ENCODE peak calls at places on chromosomes 11 and 22, in ten cellular contexts. One of them, this sample, is unnamed.

GRCh38 chr11:65225284-65226102 is 36.3 kb upstream of the POLA2 start:
- DNase-seq in cortex of kidney: no peak
- DNase-seq in choroid plexus epithelial cell: peak; percentile 74
- DNase-seq in GM19239: peak; percentile 61
- DNase-seq in NCI-H446 treated with DMSO at 0.1 percent for 48 hours: no peak
- DNase-seq in AG09319: peak; percentile 22
- DNase-seq in head of caudate nucleus: peak; percentile 32
- DNase-seq in IMR-90: peak; percentile 52
- DNase-seq in Peyer's patch: peak; percentile 64
- DNase-seq in brain pericyte: no peak
- DNase-seq in this sample: peak; percentile 48

GRCh38 chr11:82059505-82059904 is 674.2 kb downstream of the FAM181B start:
- DNase-seq in cortex of kidney: no peak
- DNase-seq in choroid plexus epithelial cell: no peak
- DNase-seq in GM19239: no peak
- DNase-seq in NCI-H446 treated with DMSO at 0.1 percent for 48 hours: no peak
- DNase-seq in AG09319: no peak
- DNase-seq in head of caudate nucleus: no peak
- DNase-seq in IMR-90: no peak
- DNase-seq in Peyer's patch: no peak
- DNase-seq in brain pericyte: no peak
- DNase-seq in this sample: no peak

GRCh38 chr11:58609723-58610122 is 12.7 kb upstream of the CNTF start:
- DNase-seq in cortex of kidney: no peak
- DNase-seq in choroid plexus epithelial cell: no peak
- DNase-seq in GM19239: no peak
- DNase-seq in NCI-H446 treated with DMSO at 0.1 percent for 48 hours: no peak
- DNase-seq in AG09319: no peak
- DNase-seq in head of caudate nucleus: no peak
- DNase-seq in IMR-90: no peak
- DNase-seq in Peyer's patch: peak; percentile 31
- DNase-seq in brain pericyte: no peak
- DNase-seq in this sample: no peak

GRCh38 chr11:69374110-69374981 is 80.4 kb downstream of the MYEOV start:
- DNase-seq in cortex of kidney: no peak
- DNase-seq in choroid plexus epithelial cell: no peak
- DNase-seq in GM19239: no peak
- DNase-seq in NCI-H446 treated with DMSO at 0.1 percent for 48 hours: no peak
- DNase-seq in AG09319: no peak
- DNase-seq in head of caudate nucleus: no peak
- DNase-seq in IMR-90: no peak
- DNase-seq in Peyer's patch: peak; percentile 8
- DNase-seq in brain pericyte: no peak
- DNase-seq in this sample: peak; percentile 6

GRCh38 chr11:124482362-124483147 is 37.1 kb upstream of the OR8B8 start:
- DNase-seq in cortex of kidney: no peak
- DNase-seq in choroid plexus epithelial cell: peak; percentile 26
- DNase-seq in GM19239: no peak
- DNase-seq in NCI-H446 treated with DMSO at 0.1 percent for 48 hours: no peak
- DNase-seq in AG09319: no peak
- DNase-seq in head of caudate nucleus: no peak
- DNase-seq in IMR-90: peak; percentile 28
- DNase-seq in Peyer's patch: no peak
- DNase-seq in brain pericyte: no peak
- DNase-seq in this sample: peak; percentile 24

GRCh38 chr11:76141901-76142300 is 64.4 kb downstream of the WNT11 start:
- DNase-seq in cortex of kidney: no peak
- DNase-seq in choroid plexus epithelial cell: no peak
- DNase-seq in GM19239: no peak
- DNase-seq in NCI-H446 treated with DMSO at 0.1 percent for 48 hours: no peak
- DNase-seq in AG09319: no peak
- DNase-seq in head of caudate nucleus: no peak
- DNase-seq in IMR-90: peak; percentile 5
- DNase-seq in Peyer's patch: peak; percentile 1
- DNase-seq in brain pericyte: no peak
- DNase-seq in this sample: no peak

GRCh38 chr11:86938900-86939880 is 16.0 kb downstream of the FZD4 start:
- DNase-seq in cortex of kidney: no peak
- DNase-seq in choroid plexus epithelial cell: peak; percentile 80
- DNase-seq in GM19239: no peak
- DNase-seq in NCI-H446 treated with DMSO at 0.1 percent for 48 hours: peak; percentile 43
- DNase-seq in AG09319: no peak
- DNase-seq in head of caudate nucleus: no peak
- DNase-seq in IMR-90: peak; percentile 68
- DNase-seq in Peyer's patch: no peak
- DNase-seq in brain pericyte: no peak
- DNase-seq in this sample: no peak

GRCh38 chr11:45661417-45662055 is 3.9 kb downstream of the CHST1 start:
- DNase-seq in cortex of kidney: no peak
- DNase-seq in choroid plexus epithelial cell: no peak
- DNase-seq in GM19239: no peak
- DNase-seq in NCI-H446 treated with DMSO at 0.1 percent for 48 hours: no peak
- DNase-seq in AG09319: no peak
- DNase-seq in head of caudate nucleus: no peak
- DNase-seq in IMR-90: no peak
- DNase-seq in Peyer's patch: no peak
- DNase-seq in brain pericyte: no peak
- DNase-seq in this sample: no peak

GRCh38 chr22:32794449-32795213 is 6.9 kb upstream of the TIMP3 start:
- DNase-seq in cortex of kidney: no peak
- DNase-seq in choroid plexus epithelial cell: peak; percentile 43
- DNase-seq in GM19239: no peak
- DNase-seq in NCI-H446 treated with DMSO at 0.1 percent for 48 hours: no peak
- DNase-seq in AG09319: no peak
- DNase-seq in head of caudate nucleus: peak; percentile 46
- DNase-seq in IMR-90: peak; percentile 54
- DNase-seq in Peyer's patch: no peak
- DNase-seq in brain pericyte: no peak
- DNase-seq in this sample: no peak

GRCh38 chr11:45662096-45662664 is 3.2 kb downstream of the CHST1 start:
- DNase-seq in cortex of kidney: no peak
- DNase-seq in choroid plexus epithelial cell: peak; percentile 52
- DNase-seq in GM19239: no peak
- DNase-seq in NCI-H446 treated with DMSO at 0.1 percent for 48 hours: no peak
- DNase-seq in AG09319: no peak
- DNase-seq in head of caudate nucleus: no peak
- DNase-seq in IMR-90: no peak
- DNase-seq in Peyer's patch: no peak
- DNase-seq in brain pericyte: no peak
- DNase-seq in this sample: no peak

GRCh38 chr11:91866642-91867041 is 358.0 kb upstream of the FAT3 start:
- DNase-seq in cortex of kidney: no peak
- DNase-seq in choroid plexus epithelial cell: no peak
- DNase-seq in GM19239: no peak
- DNase-seq in NCI-H446 treated with DMSO at 0.1 percent for 48 hours: no peak
- DNase-seq in AG09319: no peak
- DNase-seq in head of caudate nucleus: no peak
- DNase-seq in IMR-90: no peak
- DNase-seq in Peyer's patch: no peak
- DNase-seq in brain pericyte: no peak
- DNase-seq in this sample: no peak

GRCh38 chr11:64251986-64252837 is 882 bp downstream of the PLCB3 start:
- DNase-seq in cortex of kidney: no peak
- DNase-seq in choroid plexus epithelial cell: no peak
- DNase-seq in GM19239: peak; percentile 63
- DNase-seq in NCI-H446 treated with DMSO at 0.1 percent for 48 hours: no peak
- DNase-seq in AG09319: no peak
- DNase-seq in head of caudate nucleus: no peak
- DNase-seq in IMR-90: no peak
- DNase-seq in Peyer's patch: no peak
- DNase-seq in brain pericyte: no peak
- DNase-seq in this sample: peak; percentile 70

GRCh38 chr22:47293368-47294221 is 531.1 kb downstream of the TBC1D22A start:
- DNase-seq in cortex of kidney: no peak
- DNase-seq in choroid plexus epithelial cell: no peak
- DNase-seq in GM19239: no peak
- DNase-seq in NCI-H446 treated with DMSO at 0.1 percent for 48 hours: no peak
- DNase-seq in AG09319: no peak
- DNase-seq in head of caudate nucleus: no peak
- DNase-seq in IMR-90: no peak
- DNase-seq in Peyer's patch: no peak
- DNase-seq in brain pericyte: no peak
- DNase-seq in this sample: no peak

GRCh38 chr22:17400305-17400704 is 31.0 kb downstream of the CECR2 start:
- DNase-seq in cortex of kidney: no peak
- DNase-seq in choroid plexus epithelial cell: no peak
- DNase-seq in GM19239: no peak
- DNase-seq in NCI-H446 treated with DMSO at 0.1 percent for 48 hours: no peak
- DNase-seq in AG09319: no peak
- DNase-seq in head of caudate nucleus: no peak
- DNase-seq in IMR-90: no peak
- DNase-seq in Peyer's patch: no peak
- DNase-seq in brain pericyte: no peak
- DNase-seq in this sample: no peak

GRCh38 chr11:134558916-134559616 is 147.0 kb upstream of the B3GAT1 start:
- DNase-seq in cortex of kidney: no peak
- DNase-seq in choroid plexus epithelial cell: no peak
- DNase-seq in GM19239: no peak
- DNase-seq in NCI-H446 treated with DMSO at 0.1 percent for 48 hours: no peak
- DNase-seq in AG09319: no peak
- DNase-seq in head of caudate nucleus: no peak
- DNase-seq in IMR-90: no peak
- DNase-seq in Peyer's patch: no peak
- DNase-seq in brain pericyte: no peak
- DNase-seq in this sample: no peak

GRCh38 chr11:116525961-116526495 is 246.8 kb downstream of the BUD13 start:
- DNase-seq in cortex of kidney: no peak
- DNase-seq in choroid plexus epithelial cell: no peak
- DNase-seq in GM19239: no peak
- DNase-seq in NCI-H446 treated with DMSO at 0.1 percent for 48 hours: no peak
- DNase-seq in AG09319: no peak
- DNase-seq in head of caudate nucleus: no peak
- DNase-seq in IMR-90: no peak
- DNase-seq in Peyer's patch: no peak
- DNase-seq in brain pericyte: no peak
- DNase-seq in this sample: no peak

GRCh38 chr11:16841984-16842383 is 103.5 kb downstream of the C11orf58 start:
- DNase-seq in cortex of kidney: no peak
- DNase-seq in choroid plexus epithelial cell: no peak
- DNase-seq in GM19239: peak; percentile 27
- DNase-seq in NCI-H446 treated with DMSO at 0.1 percent for 48 hours: no peak
- DNase-seq in AG09319: no peak
- DNase-seq in head of caudate nucleus: no peak
- DNase-seq in IMR-90: no peak
- DNase-seq in Peyer's patch: no peak
- DNase-seq in brain pericyte: no peak
- DNase-seq in this sample: no peak

GRCh38 chr22:50001388-50002231 is 11.0 kb downstream of the IL17REL start:
- DNase-seq in cortex of kidney: no peak
- DNase-seq in choroid plexus epithelial cell: no peak
- DNase-seq in GM19239: no peak
- DNase-seq in NCI-H446 treated with DMSO at 0.1 percent for 48 hours: no peak
- DNase-seq in AG09319: no peak
- DNase-seq in head of caudate nucleus: no peak
- DNase-seq in IMR-90: no peak
- DNase-seq in Peyer's patch: no peak
- DNase-seq in brain pericyte: no peak
- DNase-seq in this sample: no peak

GRCh38 chr11:28697920-28698827 is 590.0 kb downstream of the METTL15 start:
- DNase-seq in cortex of kidney: no peak
- DNase-seq in choroid plexus epithelial cell: peak; percentile 71
- DNase-seq in GM19239: peak; percentile 5
- DNase-seq in NCI-H446 treated with DMSO at 0.1 percent for 48 hours: no peak
- DNase-seq in AG09319: peak; percentile 3
- DNase-seq in head of caudate nucleus: peak; percentile 64
- DNase-seq in IMR-90: peak; percentile 61
- DNase-seq in Peyer's patch: no peak
- DNase-seq in brain pericyte: no peak
- DNase-seq in this sample: peak; percentile 26

GRCh38 chr11:47448566-47449427 is at the start of gene RAPSN:
- DNase-seq in cortex of kidney: no peak
- DNase-seq in choroid plexus epithelial cell: no peak
- DNase-seq in GM19239: no peak
- DNase-seq in NCI-H446 treated with DMSO at 0.1 percent for 48 hours: no peak
- DNase-seq in AG09319: no peak
- DNase-seq in head of caudate nucleus: no peak
- DNase-seq in IMR-90: no peak
- DNase-seq in Peyer's patch: no peak
- DNase-seq in brain pericyte: no peak
- DNase-seq in this sample: no peak

GRCh38 chr11:1012740-1013627 is 23.5 kb downstream of the MUC6 start:
- DNase-seq in cortex of kidney: no peak
- DNase-seq in choroid plexus epithelial cell: no peak
- DNase-seq in GM19239: no peak
- DNase-seq in NCI-H446 treated with DMSO at 0.1 percent for 48 hours: no peak
- DNase-seq in AG09319: no peak
- DNase-seq in head of caudate nucleus: no peak
- DNase-seq in IMR-90: no peak
- DNase-seq in Peyer's patch: no peak
- DNase-seq in brain pericyte: no peak
- DNase-seq in this sample: no peak

GRCh38 chr11:10666556-10666955 is 27.0 kb downstream of the IRAG1 start:
- DNase-seq in cortex of kidney: no peak
- DNase-seq in choroid plexus epithelial cell: peak; percentile 71
- DNase-seq in GM19239: no peak
- DNase-seq in NCI-H446 treated with DMSO at 0.1 percent for 48 hours: no peak
- DNase-seq in AG09319: no peak
- DNase-seq in head of caudate nucleus: no peak
- DNase-seq in IMR-90: peak; percentile 74
- DNase-seq in Peyer's patch: no peak
- DNase-seq in brain pericyte: no peak
- DNase-seq in this sample: no peak

GRCh38 chr11:57639321-57640067 is 10.2 kb downstream of the YPEL4 start:
- DNase-seq in cortex of kidney: no peak
- DNase-seq in choroid plexus epithelial cell: peak; percentile 89
- DNase-seq in GM19239: no peak
- DNase-seq in NCI-H446 treated with DMSO at 0.1 percent for 48 hours: no peak
- DNase-seq in AG09319: no peak
- DNase-seq in head of caudate nucleus: no peak
- DNase-seq in IMR-90: peak; percentile 57
- DNase-seq in Peyer's patch: no peak
- DNase-seq in brain pericyte: peak; percentile 86
- DNase-seq in this sample: no peak

GRCh38 chr11:124415356-124415923 is 9.2 kb downstream of the OR8B4 start:
- DNase-seq in cortex of kidney: no peak
- DNase-seq in choroid plexus epithelial cell: peak; percentile 84
- DNase-seq in GM19239: peak; percentile 8
- DNase-seq in NCI-H446 treated with DMSO at 0.1 percent for 48 hours: peak; percentile 37
- DNase-seq in AG09319: peak; percentile 10
- DNase-seq in head of caudate nucleus: no peak
- DNase-seq in IMR-90: peak; percentile 69
- DNase-seq in Peyer's patch: no peak
- DNase-seq in brain pericyte: no peak
- DNase-seq in this sample: no peak

GRCh38 chr11:70628881-70629844 is 230.8 kb downstream of the CTTN start:
- DNase-seq in cortex of kidney: no peak
- DNase-seq in choroid plexus epithelial cell: no peak
- DNase-seq in GM19239: no peak
- DNase-seq in NCI-H446 treated with DMSO at 0.1 percent for 48 hours: no peak
- DNase-seq in AG09319: no peak
- DNase-seq in head of caudate nucleus: peak; percentile 78
- DNase-seq in IMR-90: no peak
- DNase-seq in Peyer's patch: no peak
- DNase-seq in brain pericyte: no peak
- DNase-seq in this sample: no peak

GRCh38 chr22:20560716-20561115 is 53.3 kb downstream of the MED15 start:
- DNase-seq in cortex of kidney: no peak
- DNase-seq in choroid plexus epithelial cell: no peak
- DNase-seq in GM19239: no peak
- DNase-seq in NCI-H446 treated with DMSO at 0.1 percent for 48 hours: no peak
- DNase-seq in AG09319: no peak
- DNase-seq in head of caudate nucleus: no peak
- DNase-seq in IMR-90: no peak
- DNase-seq in Peyer's patch: no peak
- DNase-seq in brain pericyte: no peak
- DNase-seq in this sample: no peak

GRCh38 chr22:38873469-38874411 is 1.7 kb upstream of the CBX6 start:
- DNase-seq in cortex of kidney: no peak
- DNase-seq in choroid plexus epithelial cell: no peak
- DNase-seq in GM19239: no peak
- DNase-seq in NCI-H446 treated with DMSO at 0.1 percent for 48 hours: no peak
- DNase-seq in AG09319: no peak
- DNase-seq in head of caudate nucleus: peak; percentile 19
- DNase-seq in IMR-90: no peak
- DNase-seq in Peyer's patch: peak; percentile 16
- DNase-seq in brain pericyte: no peak
- DNase-seq in this sample: no peak

GRCh38 chr11:79314906-79315689 is 125.7 kb downstream of the TENM4 start:
- DNase-seq in cortex of kidney: no peak
- DNase-seq in choroid plexus epithelial cell: peak; percentile 39
- DNase-seq in GM19239: no peak
- DNase-seq in NCI-H446 treated with DMSO at 0.1 percent for 48 hours: no peak
- DNase-seq in AG09319: no peak
- DNase-seq in head of caudate nucleus: no peak
- DNase-seq in IMR-90: peak; percentile 41
- DNase-seq in Peyer's patch: no peak
- DNase-seq in brain pericyte: no peak
- DNase-seq in this sample: no peak

This sample was measured in heart left ventricle.